ENCODE peak calls at places on chromosomes 16 and 17, in eight cellular contexts. One of them, this sample, is unnamed.

GRCh38 chr17:16866436-16866835 is 105.5 kb downstream of the TNFRSF13B start:
- DNase-seq in SHP77: no peak
- DNase-seq in amniotic stem cell: no peak
- DNase-seq in activated naive CD4-positive, alpha-beta T cell treated with Interleukin-2 at 50 U/mL for 16 hours: no peak
- DNase-seq in heart left ventricle: no peak
- DNase-seq in ascending aorta: no peak
- DNase-seq in endothelial cell of umbilical vein: no peak
- DNase-seq in BE2C: no peak
- DNase-seq in this sample: no peak

GRCh38 chr16:31461921-31462804 is 2.9 kb downstream of the ARMC5 start:
- DNase-seq in SHP77: no peak
- DNase-seq in amniotic stem cell: no peak
- DNase-seq in activated naive CD4-positive, alpha-beta T cell treated with Interleukin-2 at 50 U/mL for 16 hours: no peak
- DNase-seq in heart left ventricle: no peak
- DNase-seq in ascending aorta: no peak
- DNase-seq in endothelial cell of umbilical vein: no peak
- DNase-seq in BE2C: no peak
- DNase-seq in this sample: no peak

GRCh38 chr17:16491703-16492612 is at the start of gene LRRC75A:
- DNase-seq in SHP77: peak
- DNase-seq in amniotic stem cell: peak
- DNase-seq in activated naive CD4-positive, alpha-beta T cell treated with Interleukin-2 at 50 U/mL for 16 hours: peak
- DNase-seq in heart left ventricle: peak
- DNase-seq in ascending aorta: no peak
- DNase-seq in endothelial cell of umbilical vein: peak
- DNase-seq in BE2C: peak
- DNase-seq in this sample: peak

GRCh38 chr16:88599825-88600538 is 29.8 kb downstream of the ZC3H18 start:
- DNase-seq in SHP77: no peak
- DNase-seq in amniotic stem cell: no peak
- DNase-seq in activated naive CD4-positive, alpha-beta T cell treated with Interleukin-2 at 50 U/mL for 16 hours: no peak
- DNase-seq in heart left ventricle: no peak
- DNase-seq in ascending aorta: no peak
- DNase-seq in endothelial cell of umbilical vein: no peak
- DNase-seq in BE2C: no peak
- DNase-seq in this sample: no peak

GRCh38 chr16:82835487-82836160 is 208.9 kb downstream of the CDH13 start:
- DNase-seq in SHP77: no peak
- DNase-seq in amniotic stem cell: no peak
- DNase-seq in activated naive CD4-positive, alpha-beta T cell treated with Interleukin-2 at 50 U/mL for 16 hours: no peak
- DNase-seq in heart left ventricle: no peak
- DNase-seq in ascending aorta: no peak
- DNase-seq in endothelial cell of umbilical vein: no peak
- DNase-seq in BE2C: no peak
- DNase-seq in this sample: no peak

GRCh38 chr16:3158498-3159314 is 23.9 kb downstream of the ZNF213 start:
- DNase-seq in SHP77: peak
- DNase-seq in amniotic stem cell: peak
- DNase-seq in activated naive CD4-positive, alpha-beta T cell treated with Interleukin-2 at 50 U/mL for 16 hours: peak
- DNase-seq in heart left ventricle: peak
- DNase-seq in ascending aorta: peak
- DNase-seq in endothelial cell of umbilical vein: peak
- DNase-seq in BE2C: peak
- DNase-seq in this sample: no peak

GRCh38 chr16:67987460-67988160 is 7.3 kb upstream of the DPEP3 start:
- DNase-seq in SHP77: no peak
- DNase-seq in amniotic stem cell: no peak
- DNase-seq in activated naive CD4-positive, alpha-beta T cell treated with Interleukin-2 at 50 U/mL for 16 hours: no peak
- DNase-seq in heart left ventricle: peak
- DNase-seq in ascending aorta: no peak
- DNase-seq in endothelial cell of umbilical vein: peak
- DNase-seq in BE2C: no peak
- DNase-seq in this sample: no peak

GRCh38 chr16:50428742-50429141 is 60.0 kb upstream of the BRD7 start:
- DNase-seq in SHP77: no peak
- DNase-seq in amniotic stem cell: no peak
- DNase-seq in activated naive CD4-positive, alpha-beta T cell treated with Interleukin-2 at 50 U/mL for 16 hours: no peak
- DNase-seq in heart left ventricle: no peak
- DNase-seq in ascending aorta: no peak
- DNase-seq in endothelial cell of umbilical vein: no peak
- DNase-seq in BE2C: no peak
- DNase-seq in this sample: no peak

GRCh38 chr16:15443753-15444152 is 9.4 kb downstream of the BMERB1 start:
- DNase-seq in SHP77: no peak
- DNase-seq in amniotic stem cell: no peak
- DNase-seq in activated naive CD4-positive, alpha-beta T cell treated with Interleukin-2 at 50 U/mL for 16 hours: no peak
- DNase-seq in heart left ventricle: no peak
- DNase-seq in ascending aorta: no peak
- DNase-seq in endothelial cell of umbilical vein: no peak
- DNase-seq in BE2C: no peak
- DNase-seq in this sample: no peak

GRCh38 chr17:38867179-38867994 is 2.5 kb upstream of the LASP1 start:
- DNase-seq in SHP77: peak
- DNase-seq in amniotic stem cell: peak
- DNase-seq in activated naive CD4-positive, alpha-beta T cell treated with Interleukin-2 at 50 U/mL for 16 hours: peak
- DNase-seq in heart left ventricle: peak
- DNase-seq in ascending aorta: no peak
- DNase-seq in endothelial cell of umbilical vein: peak
- DNase-seq in BE2C: peak
- DNase-seq in this sample: peak

GRCh38 chr17:79950711-79951110 is 85.0 kb downstream of the TBC1D16 start:
- DNase-seq in SHP77: no peak
- DNase-seq in amniotic stem cell: no peak
- DNase-seq in activated naive CD4-positive, alpha-beta T cell treated with Interleukin-2 at 50 U/mL for 16 hours: no peak
- DNase-seq in heart left ventricle: peak
- DNase-seq in ascending aorta: no peak
- DNase-seq in endothelial cell of umbilical vein: no peak
- DNase-seq in BE2C: no peak
- DNase-seq in this sample: no peak

GRCh38 chr17:66373944-66374817 is 71.8 kb downstream of the PRKCA start:
- DNase-seq in SHP77: no peak
- DNase-seq in amniotic stem cell: no peak
- DNase-seq in activated naive CD4-positive, alpha-beta T cell treated with Interleukin-2 at 50 U/mL for 16 hours: peak
- DNase-seq in heart left ventricle: peak
- DNase-seq in ascending aorta: no peak
- DNase-seq in endothelial cell of umbilical vein: no peak
- DNase-seq in BE2C: peak
- DNase-seq in this sample: peak